ENCODE peak calls at places on chromosome 21, in six cellular contexts. D, Q, H, N, G and Z are unnamed samples.

GRCh38 chr21:46021978-46022544 is 40.5 kb downstream of the COL6A1 start:
- DNase-seq in D (no peak), Q (no peak), N (no peak), H (peak; percentile 44), G (no peak), Z (no peak)

GRCh38 chr21:16570196-16570595 is 840.4 kb downstream of the USP25 start:
- DNase-seq in G (no peak), H (no peak), Q (no peak), D (no peak), N (no peak), Z (no peak)

GRCh38 chr21:16956824-16957223 is 556.0 kb upstream of the CXADR start:
- DNase-seq in N (no peak), Q (no peak), H (no peak), G (no peak), D (no peak), Z (no peak)

GRCh38 chr21:43800124-43800523 is 10.7 kb downstream of the RRP1 start:
- DNase-seq in Q (no peak), N (no peak), G (no peak), H (no peak), D (no peak), Z (no peak)

GRCh38 chr21:28442624-28443023 is 550.1 kb downstream of the LTN1 start:
- DNase-seq in H (no peak), D (no peak), N (no peak), Q (no peak), G (no peak), Z (no peak)

GRCh38 chr21:35395728-35396127 is 346.6 kb upstream of the RUNX1 start:
- DNase-seq in N (no peak), H (no peak), Q (no peak), D (no peak), G (no peak), Z (no peak)

GRCh38 chr21:35007348-35007747 is 41.8 kb downstream of the RUNX1 start:
- DNase-seq in D (no peak), G (no peak), N (no peak), Q (no peak), H (no peak), Z (no peak)

GRCh38 chr21:43684424-43684823 is 25.1 kb downstream of the RRP1B start:
- DNase-seq in G (no peak), Q (no peak), H (no peak), D (no peak), N (no peak), Z (no peak)

GRCh38 chr21:28247454-28248020 is 745.1 kb downstream of the LTN1 start:
- DNase-seq in G (no peak), N (no peak), H (no peak), Q (no peak), D (no peak), Z (no peak)

GRCh38 chr21:17900990-17901385 is 81.8 kb upstream of the C21orf91 start:
- DNase-seq in D (no peak), H (no peak), G (no peak), N (no peak), Q (no peak), Z (no peak)

GRCh38 chr21:34342476-34342875 is 21.3 kb upstream of the KCNE2 start:
- DNase-seq in Q (no peak), G (no peak), D (no peak), H (no peak), N (no peak), Z (no peak)

GRCh38 chr21:24759348-24760118 is 847.7 kb downstream of the MRPL39 start:
- DNase-seq in Q (no peak), G (no peak), H (no peak), N (no peak), D (no peak), Z (no peak)

GRCh38 chr21:17775431-17776126 is 43.6 kb downstream of the C21orf91 start:
- DNase-seq in Q (no peak), N (no peak), D (peak; percentile 48), G (no peak), H (no peak), Z (peak; percentile 68)

GRCh38 chr21:31235671-31236450 is 108.2 kb downstream of the TIAM1 start:
- DNase-seq in D (no peak), N (no peak), H (no peak), Q (no peak), G (no peak), Z (no peak)

GRCh38 chr21:16162953-16163352 is 433.2 kb downstream of the USP25 start:
- DNase-seq in D (no peak), H (no peak), N (no peak), G (no peak), Q (no peak), Z (no peak)

GRCh38 chr21:35227774-35228173 is 178.7 kb upstream of the RUNX1 start:
- DNase-seq in H (no peak), D (no peak), G (no peak), Q (no peak), N (no peak), Z (no peak)

GRCh38 chr21:42162831-42163510 is 56.0 kb upstream of the ABCG1 start:
- DNase-seq in G (peak; percentile 9), N (no peak), H (no peak), Q (no peak), D (no peak), Z (no peak)

GRCh38 chr21:42161401-42161956 is 57.5 kb upstream of the ABCG1 start:
- DNase-seq in Q (no peak), D (no peak), N (no peak), H (no peak), G (peak; percentile 1), Z (no peak)

GRCh38 chr21:42163511-42163863 is 55.5 kb upstream of the ABCG1 start:
- DNase-seq in N (no peak), H (no peak), G (peak; percentile 4), Q (no peak), D (no peak), Z (no peak)

GRCh38 chr21:42160950-42161225 is 58.1 kb upstream of the ABCG1 start:
- DNase-seq in G (peak; percentile 2), H (no peak), N (no peak), Q (no peak), D (no peak), Z (no peak)

GRCh38 chr21:42161957-42162681 is 56.8 kb upstream of the ABCG1 start:
- DNase-seq in D (no peak), Q (no peak), N (no peak), G (peak; percentile 11), H (no peak), Z (no peak)
- H3K27ac ChIP-seq in D (no peak overlapping the region), Q (no peak overlapping the region), N (no peak overlapping the region), G (no peak overlapping the region), H (no peak overlapping the region), Z (no peak overlapping the region)

DNA sequence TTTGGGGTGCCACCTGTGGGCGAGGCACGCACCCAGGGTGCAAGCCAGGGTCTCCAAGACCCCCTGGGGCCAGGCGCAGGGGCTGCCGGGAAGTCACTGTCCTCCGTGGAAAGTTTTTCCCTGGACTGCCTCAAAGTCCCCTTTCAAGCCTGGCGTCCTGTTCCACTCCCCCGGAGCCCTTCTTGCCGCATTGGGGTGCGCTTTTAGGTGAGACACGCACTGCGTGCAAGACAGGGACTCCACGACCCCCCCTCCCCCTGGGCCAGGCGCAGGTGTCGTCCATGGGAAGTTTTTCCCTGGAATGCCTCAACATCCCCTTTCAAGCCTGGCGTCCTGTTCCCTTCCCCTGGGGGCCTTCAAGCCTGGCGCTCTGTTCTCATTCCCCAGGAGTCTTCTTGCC is 137.1 kb downstream of the LIPI start:
- DNase-seq in Q (no peak), G (no peak), N (no peak), H (no peak), D (no peak), Z (no peak)
- H3K4me3 ChIP-seq in Q (no peak overlapping the region), G (no peak overlapping the region), N (no peak overlapping the region), H (no peak overlapping the region), D (no peak overlapping the region), Z (no peak overlapping the region)

DNA sequence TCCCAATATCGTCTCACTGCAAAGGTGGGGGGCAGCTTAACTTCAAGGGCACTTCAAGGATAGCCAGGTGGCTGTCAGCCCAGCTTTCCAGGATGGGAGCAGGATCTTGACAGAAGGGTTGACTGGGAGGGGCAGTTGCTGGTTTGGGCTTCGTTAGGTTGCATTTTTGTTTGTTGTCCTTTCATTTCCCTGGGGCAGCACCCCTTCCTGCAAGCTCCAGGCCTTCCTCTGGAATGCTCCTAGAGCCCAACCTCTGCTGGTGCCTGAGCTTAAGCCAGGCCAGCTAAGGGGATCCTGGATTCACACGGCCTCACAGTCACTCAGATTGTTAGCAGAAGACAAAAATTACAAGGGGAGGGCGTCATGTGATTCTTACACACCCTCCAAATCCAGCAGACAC is 4.1 kb upstream of the OLIG2 start:
- DNase-seq in N (no peak), G (no peak), Q (no peak), D (no peak), H (no peak), Z (no peak)
- H3K27me3 ChIP-seq in N (peaks cover 95% of the 10 kb centered on the region), G (peaks cover 38% of the 10 kb centered on the region), Q (peaks cover 60% of the 10 kb centered on the region), D (peaks cover 99% of the 10 kb centered on the region), H (peaks cover 14% of the 10 kb centered on the region), Z (peaks cover 69% of the 10 kb centered on the region)

DNA sequence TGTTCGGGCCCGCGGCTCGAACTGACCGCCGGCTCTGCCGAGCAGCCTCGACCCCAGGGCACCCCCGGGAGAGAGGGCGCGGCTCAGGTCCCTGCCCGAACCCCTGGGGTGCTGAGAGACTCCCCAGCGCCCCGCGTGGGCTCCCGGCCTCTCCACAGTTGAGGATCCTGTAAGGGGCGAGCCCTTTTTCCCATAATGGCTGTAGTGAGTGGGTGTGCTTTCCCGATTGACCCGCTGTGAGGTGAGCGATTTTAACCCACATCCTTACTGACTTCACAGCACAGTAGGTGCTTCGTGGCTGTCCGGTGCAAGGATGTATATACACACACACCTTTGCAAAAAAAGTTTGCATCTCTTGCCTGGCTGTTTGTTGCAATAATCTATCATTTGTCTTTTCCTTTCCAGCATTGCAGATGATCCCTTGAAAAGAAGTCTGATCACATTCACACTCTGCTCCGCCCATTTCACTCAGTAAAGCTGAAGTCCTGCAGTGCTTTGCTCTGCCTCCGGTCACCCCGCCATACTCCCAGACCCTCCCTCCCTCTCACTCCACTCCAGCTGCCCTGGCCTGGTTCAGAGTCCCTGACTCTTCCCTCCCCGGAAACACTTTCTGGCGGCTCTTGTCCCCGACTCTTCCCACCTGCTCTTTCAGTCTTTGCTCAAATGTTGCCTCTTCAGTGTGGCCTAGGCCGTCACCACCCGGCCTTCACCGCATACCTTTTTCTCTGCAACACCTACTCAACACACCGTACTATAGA is 955 bp upstream of the UBE2G2 start:
- DNase-seq in N (no peak), D (no peak), G (no peak), H (no peak), Q (no peak), Z (no peak)
- H3K27ac ChIP-seq in N (peak overlapping the region; percentile 77), D (peak overlapping the region; percentile 80), G (peak overlapping the region; percentile 83), H (no peak overlapping the region), Q (peak overlapping the region; percentile 61), Z (peak overlapping the region; percentile 55)

DNA sequence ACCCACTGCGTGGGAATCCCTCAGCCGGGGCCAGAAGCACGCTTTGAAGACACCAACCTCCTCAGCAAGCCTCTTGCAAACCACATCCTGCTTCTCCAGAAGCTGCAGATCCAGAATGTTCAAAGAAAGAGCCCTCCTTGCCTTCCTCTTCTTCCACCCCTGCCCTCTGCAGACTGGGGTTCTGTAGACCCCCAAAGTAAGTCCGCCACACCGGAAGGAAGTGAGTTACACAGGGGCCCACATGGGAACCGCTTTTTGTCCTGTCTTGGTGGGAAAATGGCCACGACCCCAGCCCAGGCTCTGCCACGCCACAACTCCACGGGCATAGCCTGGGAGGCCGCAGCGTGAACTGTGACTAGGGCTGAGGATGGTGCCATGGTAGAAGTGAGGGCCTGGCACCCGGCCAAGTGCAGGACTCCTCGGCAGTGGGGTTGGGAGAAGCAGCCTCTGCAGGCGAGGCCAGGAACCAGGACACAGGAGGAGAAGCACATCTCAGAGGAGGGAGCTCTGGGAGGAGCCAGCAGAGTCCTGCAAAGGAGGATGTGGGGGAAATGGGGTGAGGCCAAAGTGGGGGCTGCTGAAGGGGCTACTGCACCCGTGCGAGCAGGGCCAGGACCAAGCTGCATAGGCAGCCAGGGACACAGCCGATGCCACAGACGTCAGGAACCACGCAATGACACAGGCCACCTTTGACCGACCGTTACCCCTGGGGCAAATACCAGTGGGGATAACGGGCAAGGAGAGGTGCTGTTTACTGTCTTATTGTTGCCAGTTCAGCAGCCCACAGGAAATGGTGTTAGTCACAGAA is 30.9 kb downstream of the PDE9A start:
- DNase-seq in Q (no peak), H (no peak), N (no peak), D (no peak), G (no peak), Z (peak; percentile 25)
- H3K4me3 ChIP-seq in Q (no peak overlapping the region), H (no peak overlapping the region), N (no peak overlapping the region), D (no peak overlapping the region), G (no peak overlapping the region), Z (peak overlapping the region; percentile 23)